ENCODE peak calls at places on chromosomes 5 and 9, in eight cellular contexts. O is naive thymus-derived CD4-positive, alpha-beta T cell; V is CD8-positive, alpha-beta T cell; B is cardiac muscle cell; P is neural progenitor cell; U is body of pancreas; A is OCI-LY7; J is uterus. N is an unnamed sample.

GRCh38 chr9:109886050-109886449 is 106.1 kb downstream of the PALM2AKAP2 start:
- DNase-seq in J (no peak), V (no peak), B (no peak), O (no peak), P (no peak), A (no peak), U (no peak), N (no peak)

GRCh38 chr5:16457451-16457850 is 8.1 kb downstream of the ZNF622 start:
- DNase-seq in B (peak; percentile 13), A (no peak), J (no peak), V (no peak), U (no peak), O (no peak), P (no peak), N (no peak)

GRCh38 chr9:91089405-91090131 is 272.1 kb downstream of the AUH start:
- DNase-seq in B (peak; percentile 63), U (peak; percentile 36), J (no peak), P (peak; percentile 28), A (peak; percentile 61), O (no peak), V (no peak), N (no peak)

GRCh38 chr5:6525422-6525821 is 76.8 kb downstream of the UBE2QL1 start:
- DNase-seq in U (no peak), B (no peak), P (no peak), O (no peak), A (no peak), J (no peak), V (no peak), N (no peak)

GRCh38 chr5:133869675-133869978 is 98.8 kb downstream of the C5orf15 start:
- DNase-seq in P (no peak), V (no peak), B (no peak), J (no peak), O (no peak), U (peak; percentile 35), A (no peak), N (no peak)

GRCh38 chr5:93736284-93736683 is 5.1 kb downstream of the POU5F2 start:
- DNase-seq in B (no peak), P (no peak), V (no peak), O (no peak), J (no peak), U (no peak), A (no peak), N (no peak)

GRCh38 chr5:20537911-20538310 is 549.9 kb upstream of the CDH18 start:
- DNase-seq in U (no peak), J (no peak), B (no peak), O (no peak), P (no peak), A (no peak), V (no peak), N (no peak)

GRCh38 chr5:1176473-1177391 is 24.7 kb upstream of the SLC6A19 start:
- DNase-seq in V (no peak), A (no peak), B (no peak), P (peak; percentile 40), O (no peak), U (no peak), J (no peak), N (no peak)

GRCh38 chr9:102253099-102253498 is 514.7 kb upstream of the GRIN3A start:
- DNase-seq in O (no peak), J (no peak), B (no peak), V (no peak), A (no peak), P (no peak), U (no peak), N (no peak)

GRCh38 chr9:81389569-81389993 is 299.8 kb downstream of the TLE1 start:
- DNase-seq in O (no peak), V (no peak), A (no peak), B (no peak), U (peak; percentile 31), P (no peak), J (peak; percentile 27), N (no peak)

GRCh38 chr9:14278291-14278721 is 35.6 kb downstream of the NFIB start:
- DNase-seq in P (no peak), A (no peak), V (no peak), U (no peak), J (no peak), B (no peak), O (no peak), N (no peak)

GRCh38 chr9:111481885-111482636 is 2.1 kb downstream of the ECPAS start:
- DNase-seq in A (peak; percentile 10), J (no peak), P (no peak), V (no peak), B (no peak), O (no peak), U (no peak), N (no peak)

GRCh38 chr5:35794688-35795375 is 61.9 kb upstream of the IL7R start:
- DNase-seq in U (no peak), A (no peak), B (peak; percentile 38), V (no peak), P (peak; percentile 9), J (no peak), O (no peak), N (no peak)

GRCh38 chr9:87128008-87128623 is 180.8 kb upstream of the GAS1 start:
- DNase-seq in A (no peak), J (no peak), P (no peak), B (no peak), V (no peak), O (no peak), U (no peak), N (no peak)

DNA sequence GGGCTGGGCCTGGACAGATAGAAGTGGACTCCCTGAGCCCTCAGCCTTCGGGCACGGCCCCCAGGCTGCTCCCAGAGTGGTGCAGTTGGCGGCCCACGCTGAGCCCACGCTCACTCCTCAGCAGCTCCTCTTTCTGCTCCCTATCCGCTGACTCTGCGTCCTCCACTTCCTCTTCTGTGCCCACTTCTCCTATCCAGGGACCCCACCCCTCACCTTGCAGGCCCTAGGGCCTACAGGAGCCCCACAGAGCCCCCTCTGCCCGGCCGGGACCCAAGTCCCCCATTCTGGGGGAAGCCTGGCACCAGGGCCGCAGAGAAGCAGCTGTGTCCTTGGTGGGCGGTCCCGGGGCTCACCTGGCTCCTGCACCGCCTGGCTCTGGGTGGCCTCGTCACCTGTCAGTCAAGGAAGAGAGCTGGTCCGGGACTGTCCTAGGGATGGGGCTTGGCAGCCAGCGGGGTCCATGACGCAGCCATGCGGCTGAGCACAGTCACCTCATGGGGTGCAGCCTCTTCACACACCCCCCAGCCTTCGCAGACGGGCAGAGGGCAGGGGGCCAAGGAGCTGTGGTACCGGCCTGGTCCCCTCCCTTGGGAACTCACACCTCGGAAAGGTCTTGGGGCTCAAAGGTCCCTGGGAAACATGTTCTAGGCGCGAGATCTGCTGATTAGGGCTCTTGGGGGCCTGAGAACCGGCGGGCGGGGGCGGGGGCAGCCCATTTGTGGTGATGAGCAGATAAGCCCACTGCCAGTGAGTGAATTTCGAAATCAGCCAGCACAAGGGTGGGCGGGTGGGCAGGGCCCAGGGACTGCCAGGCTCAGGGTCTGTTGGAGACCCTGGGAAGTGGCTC is 5.4 kb upstream of the NRARP start:
- DNase-seq in V (no peak), J (no peak), O (no peak), B (peak; percentile 0), A (no peak), P (peak; percentile 13), U (peak; percentile 91), N (no peak)
- H3K4me3 ChIP-seq in V (no peak overlapping the region), J (no peak overlapping the region), O (no peak overlapping the region), B (no peak overlapping the region), A (no peak overlapping the region), P (no peak overlapping the region), U (no peak overlapping the region), N (no peak overlapping the region)

DNA sequence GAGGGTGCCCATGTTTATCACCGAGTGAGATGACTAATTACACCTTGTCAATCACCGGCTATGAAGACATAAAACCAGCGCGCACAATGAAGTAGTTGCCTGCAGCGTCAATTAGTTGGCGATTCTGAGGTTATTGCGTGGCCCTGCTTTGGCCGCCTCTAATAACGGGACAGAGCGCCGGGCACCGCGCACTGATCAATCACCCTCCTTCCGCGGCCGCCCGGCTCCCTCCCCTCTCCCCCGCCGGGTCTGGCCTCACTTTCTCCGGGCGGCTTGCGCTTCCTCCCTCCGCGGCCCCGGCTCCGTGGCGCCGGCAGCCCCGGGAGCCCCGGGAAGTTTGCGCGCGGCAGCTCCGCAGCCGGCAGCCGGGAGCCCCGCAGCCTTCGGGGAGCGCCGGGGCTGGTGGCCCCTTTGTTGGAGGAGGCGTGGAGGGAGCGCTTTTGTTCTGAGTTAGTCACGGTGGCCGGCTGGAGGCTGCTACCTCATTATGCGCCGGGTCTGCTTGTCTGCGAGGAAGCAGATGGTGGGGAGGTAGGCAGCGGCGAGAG is 3.2 kb upstream of the LHX2 start:
- DNase-seq in A (no peak), P (peak; percentile 91), V (no peak), O (no peak), U (no peak), B (no peak), J (no peak), N (no peak)
- H3K4me1 ChIP-seq in A (no peaks in the 10 kb centered on the region), P (peaks cover 70% of the 10 kb centered on the region), V (peaks cover 18% of the 10 kb centered on the region), O (no peaks in the 10 kb centered on the region), U (peaks cover 37% of the 10 kb centered on the region), B (peaks cover 11% of the 10 kb centered on the region), J (no peaks in the 10 kb centered on the region), N (no peaks in the 10 kb centered on the region)

GRCh38 chr5:73419414-73420390 is 28.9 kb downstream of the FOXD1 start:
- DNase-seq in J (no peak), A (no peak), V (no peak), O (no peak), B (peak; percentile 57), P (peak; percentile 88), U (no peak), N (no peak)
- H3K4me3 ChIP-seq in J (peak overlapping the region; percentile 16), A (no peak overlapping the region), V (no peak overlapping the region), O (no peak overlapping the region), B (peak overlapping the region; percentile 35), P (peak overlapping the region; percentile 41), U (no peak overlapping the region), N (no peak overlapping the region)

DNA sequence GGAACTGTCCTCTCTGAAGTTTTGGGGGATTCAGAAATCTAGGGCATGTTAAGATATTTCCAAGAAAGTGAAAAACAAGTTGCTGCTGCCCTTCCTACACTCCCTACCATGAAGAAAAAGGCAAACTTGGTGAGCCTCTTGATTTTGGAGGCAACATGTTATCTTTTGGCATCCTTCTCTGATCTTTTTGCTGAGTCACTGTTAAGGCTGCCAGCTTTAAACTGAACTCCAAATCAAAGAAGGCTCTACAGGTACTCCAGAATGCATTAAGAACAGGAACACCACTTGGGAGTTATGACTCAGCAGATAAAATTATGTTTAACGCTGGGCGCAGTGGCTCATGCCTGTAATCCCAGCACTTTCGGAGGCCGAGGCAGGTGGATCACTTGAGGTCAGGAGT is 24.0 kb downstream of the PCDHB15 start:
- DNase-seq in J (no peak), O (no peak), P (no peak), A (no peak), B (no peak), U (no peak), V (no peak), N (no peak)
- H3K4me1 ChIP-seq in J (no peaks in the 10 kb centered on the region), O (no peaks in the 10 kb centered on the region), P (no peaks in the 10 kb centered on the region), A (no peaks in the 10 kb centered on the region), B (no peaks in the 10 kb centered on the region), U (no peaks in the 10 kb centered on the region), V (no peaks in the 10 kb centered on the region), N (no peaks in the 10 kb centered on the region)

GRCh38 chr5:141094481-141095262 is at the start of gene PCDHB2:
- DNase-seq in B (peak; percentile 91), U (peak; percentile 13), O (no peak), V (no peak), P (peak; percentile 94), A (no peak), J (no peak), N (no peak)
- H3K4me3 ChIP-seq in B (peak within 1 kb of the TSS; percentile 47), U (no peak within 1 kb of the TSS), O (no peak within 1 kb of the TSS), V (no peak within 1 kb of the TSS), P (peak within 1 kb of the TSS; percentile 91), A (no peak within 1 kb of the TSS), J (peak within 1 kb of the TSS; percentile 14), N (peak within 1 kb of the TSS; percentile 28)